ENCODE peak calls at places on chromosomes 3 and 15, in five cellular contexts. C is HEK293T, W is HepG2, M is GM12878, R is K562. Z is an unnamed sample.

GRCh38 chr3:23611737-23612295 is 193.9 kb upstream of the UBE2E1 start:
- DNase-seq in C (no peak), R (no peak), M (no peak), W (no peak), Z (no peak)

GRCh38 chr15:55530861-55531313 is 22.9 kb upstream of the DNAAF4 start:
- DNase-seq in C (no peak), M (no peak), R (no peak), W (peak; percentile 4), Z (no peak)

GRCh38 chr3:123096701-123097100 is 29.9 kb downstream of the PDIA5 start:
- DNase-seq in R (no peak), C (no peak), M (no peak), W (no peak), Z (peak; percentile 66)

GRCh38 chr3:152331018-152331541 is 62.4 kb downstream of the MBNL1 start:
- DNase-seq in W (peak; percentile 29), R (no peak), C (no peak), M (no peak), Z (no peak)

GRCh38 chr3:22621205-22621809 is 581.8 kb upstream of the UBE2E2 start:
- DNase-seq in C (no peak), R (no peak), M (no peak), W (no peak), Z (no peak)

GRCh38 chr15:29141908-29142747 is 127.5 kb downstream of the NSMCE3 start:
- DNase-seq in M (peak; percentile 21), R (no peak), W (no peak), C (no peak), Z (no peak)

GRCh38 chr3:11803977-11804903 is 42.4 kb downstream of the TAMM41 start:
- DNase-seq in R (peak; percentile 61), W (peak; percentile 51), C (peak; percentile 65), M (no peak), Z (peak; percentile 57)

GRCh38 chr3:192851821-192852352 is 65.8 kb downstream of the MB21D2 start:
- DNase-seq in R (no peak), W (peak; percentile 86), M (no peak), C (no peak), Z (peak; percentile 46)

GRCh38 chr3:17195192-17195611 is 310.4 kb downstream of the PLCL2 start:
- DNase-seq in C (peak; percentile 10), W (no peak), R (no peak), M (peak; percentile 79), Z (no peak)

GRCh38 chr3:195768831-195769303 is 42.9 kb downstream of the MUC4 start:
- DNase-seq in M (no peak), W (no peak), R (no peak), C (no peak), Z (peak; percentile 21)

GRCh38 chr3:193903257-193903807 is 232.6 kb upstream of the HES1 start:
- DNase-seq in R (no peak), C (no peak), M (no peak), W (no peak), Z (no peak)

GRCh38 chr3:169999433-169999832 is 32.8 kb downstream of the SEC62 start:
- DNase-seq in R (no peak), W (no peak), M (peak; percentile 51), C (no peak), Z (no peak)

GRCh38 chr15:49308686-49309085 is 114.4 kb upstream of the FGF7 start:
- DNase-seq in R (no peak), C (no peak), M (no peak), W (no peak), Z (no peak)

GRCh38 chr3:124007186-124007585 is 15.3 kb upstream of the ROPN1 start:
- DNase-seq in W (no peak), C (no peak), M (no peak), R (no peak), Z (no peak)

GRCh38 chr15:66788024-66788423 is 86.0 kb downstream of the SMAD6 start:
- DNase-seq in C (no peak), M (no peak), R (no peak), W (no peak), Z (no peak)

DNA sequence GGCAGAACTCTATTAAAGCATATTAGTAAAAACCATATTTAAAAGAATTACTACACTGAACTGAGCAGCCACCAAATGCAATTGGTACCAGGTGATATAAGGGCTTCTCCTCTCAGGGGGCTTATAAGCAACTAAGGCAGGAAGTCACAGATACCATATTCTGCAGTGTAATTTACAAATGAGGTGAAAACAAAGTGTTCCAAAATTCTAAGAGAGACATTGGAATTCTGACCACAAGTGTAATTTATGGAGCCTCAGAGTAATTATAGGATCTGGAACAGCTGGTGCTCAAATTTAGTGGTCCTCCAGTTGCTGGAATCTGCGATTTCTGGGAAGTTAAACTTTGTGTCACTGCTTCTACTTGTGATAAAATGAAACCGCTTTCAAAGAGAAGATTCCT is 3.1 kb upstream of the NR1I2 start:
- DNase-seq in W (no peak), C (no peak), R (no peak), M (no peak), Z (no peak)
- TF ChIP-seq FOXM1 in W (no peak), C (no peak), R (no peak), M (no peak), Z (no peak)

GRCh38 chr3:56684029-56684428 is 964 bp upstream of the TASOR start:
- DNase-seq in C (peak; percentile 8), W (no peak), R (no peak), M (no peak), Z (no peak)
- TF ChIP-seq FOXM1 in C (no peak), W (no peak), R (no peak), M (no peak), Z (no peak)

GRCh38 chr3:16186565-16186964 is 12.1 kb downstream of the GALNT15 start:
- DNase-seq in R (no peak), M (no peak), W (no peak), C (no peak), Z (no peak)
- TF ChIP-seq FOXM1 in R (no peak), M (no peak), W (no peak), C (no peak), Z (no peak)

DNA sequence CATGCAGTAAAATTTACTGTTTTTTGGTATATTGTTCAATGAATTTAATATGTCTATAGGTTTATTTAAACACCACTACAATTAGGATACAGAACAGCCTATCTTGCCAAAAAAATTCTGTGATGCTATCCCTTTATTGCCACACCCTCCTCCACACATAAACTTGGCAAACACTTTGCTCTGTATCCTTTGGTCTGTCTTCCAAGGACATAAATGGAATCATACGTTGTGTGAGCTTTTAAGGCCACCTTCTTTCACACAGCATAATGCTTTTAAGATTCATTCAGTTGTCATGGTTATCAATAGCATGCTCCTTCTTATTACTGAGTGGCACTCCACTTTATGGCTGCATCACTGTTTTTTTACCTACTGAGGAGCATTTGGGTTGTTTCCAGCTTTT is 71.5 kb downstream of the CERS3 start:
- DNase-seq in M (no peak), C (no peak), W (no peak), R (no peak), Z (no peak)
- TF ChIP-seq FOXM1 in M (no peak), C (no peak), W (no peak), R (no peak), Z (no peak)

GRCh38 chr15:78280289-78281072 is 16.1 kb downstream of the DNAJA4 start:
- DNase-seq in M (no peak), R (no peak), W (no peak), C (no peak), Z (no peak)
- TF ChIP-seq FOXM1 in M (no peak), R (no peak), W (no peak), C (no peak), Z (no peak)

DNA sequence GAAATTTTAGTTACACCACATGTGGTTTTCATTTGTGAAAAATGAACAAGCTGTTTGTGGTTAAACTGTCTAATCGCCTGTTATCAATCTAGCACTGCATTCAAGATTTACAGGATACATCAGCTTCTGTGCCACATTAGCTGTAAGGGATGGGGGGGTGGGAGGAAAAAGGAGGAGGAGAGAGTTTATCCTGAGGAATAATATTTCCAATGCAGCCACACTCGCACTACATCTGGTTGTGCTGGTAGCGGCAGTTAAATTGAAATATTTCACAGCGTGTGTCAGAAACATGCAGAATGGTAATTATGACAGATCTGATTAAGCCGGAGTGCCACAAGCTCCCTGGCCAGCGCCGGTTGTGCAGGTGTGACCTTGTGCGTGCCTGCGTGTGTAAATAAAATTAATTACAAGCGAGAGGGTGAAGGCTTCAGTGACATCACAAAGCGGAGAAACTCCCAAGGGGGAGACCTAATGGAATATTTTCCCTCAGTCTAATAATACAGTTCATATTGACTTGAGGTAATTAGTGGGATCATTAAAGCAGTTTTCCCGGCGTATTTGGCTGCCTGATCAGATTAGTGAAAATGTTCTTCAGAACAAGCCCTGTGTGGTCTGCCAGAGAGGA is 55.5 kb downstream of the SATB1 start:
- DNase-seq in W (no peak), M (no peak), R (no peak), C (peak; percentile 10), Z (peak; percentile 67)
- TF ChIP-seq FOXM1 in W (no peak), M (no peak), R (no peak), C (no peak), Z (no peak)

GRCh38 chr3:49359623-49360022 is 1.5 kb upstream of the GPX1 start:
- DNase-seq in M (no peak), W (no peak), R (no peak), C (no peak), Z (no peak)
- TF ChIP-seq FOXM1 in M (no peak), W (no peak), R (no peak), C (no peak), Z (no peak)

GRCh38 chr3:49498655-49499054 is 28.6 kb downstream of the DAG1 start:
- DNase-seq in M (no peak), C (no peak), W (no peak), R (no peak), Z (no peak)

GRCh38 chr3:49501258-49501609 is 31.2 kb downstream of the DAG1 start:
- DNase-seq in C (no peak), M (no peak), W (no peak), R (peak; percentile 13), Z (no peak)

GRCh38 chr3:49501842-49502241 is 31.8 kb downstream of the DAG1 start:
- DNase-seq in W (no peak), C (no peak), R (no peak), M (no peak), Z (no peak)

GRCh38 chr3:49498239-49498638 is 28.2 kb downstream of the DAG1 start:
- DNase-seq in R (no peak), C (no peak), M (no peak), W (no peak), Z (no peak)

GRCh38 chr3:49500408-49501257 is 30.6 kb downstream of the DAG1 start:
- DNase-seq in M (no peak), W (peak; percentile 89), C (no peak), R (peak; percentile 67), Z (no peak)
- TF ChIP-seq FOXM1 in M (no peak), W (no peak), C (no peak), R (no peak), Z (no peak)

GRCh38 chr3:66938338-66938963 is 59.7 kb upstream of the KBTBD8 start:
- DNase-seq in M (peak; percentile 5), W (peak; percentile 43), R (peak; percentile 24), C (peak; percentile 56), Z (peak; percentile 36)
- TF ChIP-seq FOXM1 in M (no peak), W (no peak), R (no peak), C (no peak), Z (no peak)